ENCODE peak calls at places on chromosomes 16 and 17, in four cellular contexts. E, W, L and H are unnamed samples.

GRCh38 chr17:8186446-8186786 is 3.6 kb downstream of the BORCS6 start:
- DNase-seq in L (no peak), W (no peak), E (no peak), H (no peak)

GRCh38 chr16:6643083-6643686 is 689.5 kb upstream of the RBFOX1 start:
- DNase-seq in L (peak; percentile 81), E (peak; percentile 48), W (peak; percentile 48), H (peak; percentile 54)

GRCh38 chr16:10922328-10923145 is 19.7 kb downstream of the DEXI start:
- DNase-seq in W (peak; percentile 58), E (no peak), L (no peak), H (no peak)

GRCh38 chr16:57735755-57736418 is at the start of gene KATNB1:
- DNase-seq in E (no peak), W (no peak), L (no peak), H (no peak)

GRCh38 chr17:74859439-74860228 is at the start of gene GRIN2C:
- DNase-seq in W (no peak), E (no peak), L (peak; percentile 16), H (no peak)

GRCh38 chr16:48054881-48055601 is 100.8 kb downstream of the ABCC12 start:
- DNase-seq in E (peak; percentile 73), L (peak; percentile 65), W (peak; percentile 71), H (peak; percentile 56)

GRCh38 chr17:67044016-67044772 is at the start of gene CACNG1:
- DNase-seq in L (no peak), E (no peak), W (no peak), H (no peak)

GRCh38 chr16:56964243-56965148 is 2.7 kb downstream of the CETP start:
- DNase-seq in L (peak; percentile 87), W (peak; percentile 84), E (peak; percentile 94), H (peak; percentile 88)

DNA sequence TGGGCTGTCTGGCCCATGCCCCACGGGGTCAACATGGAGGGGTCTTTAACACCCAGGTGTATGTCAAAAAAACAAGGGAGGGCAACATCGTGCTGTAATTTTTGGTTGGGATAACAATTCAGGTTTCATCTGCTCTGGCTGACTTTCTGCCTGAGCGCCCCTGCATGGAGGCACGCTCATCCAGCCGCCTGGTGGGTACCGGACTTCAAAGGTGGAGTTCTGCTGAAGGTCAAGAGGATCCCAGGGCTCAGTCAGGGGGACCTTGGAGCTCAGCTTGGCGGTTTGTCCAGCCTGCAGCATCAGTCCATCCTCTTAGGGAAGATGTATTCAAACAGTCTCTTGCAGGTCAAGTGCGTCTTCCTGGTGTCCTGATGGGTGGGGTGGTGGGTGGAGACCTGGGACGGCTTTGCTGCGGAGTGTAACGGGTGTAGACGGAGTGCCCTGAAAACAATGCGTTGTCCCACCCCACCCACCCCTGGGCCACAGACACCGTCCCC is 5.4 kb upstream of the SGF29 start:
- DNase-seq in E (no peak), L (no peak), W (no peak), H (no peak)
- H4K8ac ChIP-seq in E (no peak overlapping the region), L (no peak overlapping the region), W (no peak overlapping the region), H (no peak overlapping the region)

DNA sequence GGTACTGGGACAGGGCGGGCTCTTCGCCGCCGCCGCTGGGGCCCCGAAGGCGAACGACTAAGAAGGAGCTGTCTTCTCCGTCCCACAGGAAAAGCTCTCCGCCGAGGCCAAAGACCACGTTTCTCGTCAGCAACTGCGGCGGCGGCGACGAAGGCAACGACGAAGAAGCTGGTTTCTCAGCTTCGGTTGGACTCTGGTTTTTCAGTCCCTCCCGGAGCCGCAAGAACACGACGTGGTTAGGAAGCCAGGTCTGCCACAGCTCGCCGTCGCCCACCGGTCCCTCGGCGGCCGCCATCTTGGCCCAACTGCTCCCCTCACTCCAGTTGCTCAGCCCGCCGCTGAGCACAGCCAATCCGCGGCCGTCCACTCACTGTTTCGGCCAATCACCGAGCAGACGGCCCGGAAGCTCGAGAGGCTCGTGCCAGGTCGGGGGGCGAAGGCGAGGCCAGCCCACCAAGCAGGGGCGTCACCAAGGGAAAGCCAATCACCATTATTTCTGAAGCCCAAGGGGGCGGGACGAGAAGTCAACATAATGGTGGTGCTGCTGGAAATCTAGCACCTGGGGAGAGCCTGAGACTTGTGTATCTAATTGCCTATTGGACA is at the start of gene NUP88:
- DNase-seq in E (peak; percentile 100), L (peak; percentile 87), W (peak; percentile 97), H (peak; percentile 99)
- H4K8ac ChIP-seq in E (no peak within 1 kb of the TSS), L (peak within 1 kb of the TSS; percentile 93), W (peak within 1 kb of the TSS; percentile 33), H (peak within 1 kb of the TSS; percentile 78)

DNA sequence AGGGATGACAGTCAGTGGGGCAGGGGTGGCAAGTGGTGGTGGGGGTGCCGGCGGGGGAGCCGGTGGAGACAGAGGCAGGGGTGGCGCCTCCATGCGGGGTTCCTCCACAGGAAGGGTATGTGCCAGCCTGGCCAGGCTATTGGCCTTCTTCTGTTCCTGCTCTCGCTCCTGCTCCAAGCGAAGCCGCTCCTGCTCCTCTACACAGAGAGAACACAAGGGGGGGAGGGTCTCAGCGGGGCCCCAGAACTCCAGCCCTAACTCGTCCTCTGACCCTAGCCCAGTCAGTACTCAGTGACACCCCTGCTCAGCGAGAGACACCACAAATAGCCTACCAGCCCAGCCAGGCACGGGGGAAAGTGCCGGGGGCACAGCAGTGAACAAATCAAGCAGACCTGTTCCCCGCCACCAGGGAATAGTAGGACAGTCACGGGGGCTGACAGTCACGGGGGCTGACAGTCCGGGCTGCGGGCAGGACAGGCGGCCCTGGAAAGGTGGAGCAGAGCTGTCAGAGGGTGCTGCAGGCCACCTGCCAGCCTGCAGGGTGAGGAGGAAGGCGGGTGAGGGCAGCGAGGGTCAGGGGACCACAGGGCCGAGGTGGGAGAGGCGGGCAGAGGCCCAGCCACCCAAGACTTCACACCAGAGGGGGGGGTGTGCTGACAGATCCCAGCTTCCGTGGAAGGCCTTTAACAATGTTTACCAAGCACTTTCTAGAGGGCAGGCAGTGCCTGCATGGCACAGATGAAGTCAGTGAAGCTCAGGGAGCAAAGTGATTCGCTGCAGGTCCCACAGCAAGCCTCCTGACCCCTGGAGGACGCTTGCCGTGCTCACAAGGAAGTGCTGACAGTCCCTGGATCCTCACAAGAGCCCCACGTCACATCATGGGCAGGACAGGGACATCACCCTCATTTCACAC is 5.3 kb downstream of the MNT start:
- DNase-seq in L (peak; percentile 37), E (peak; percentile 40), W (peak; percentile 58), H (peak; percentile 91)
- H4K8ac ChIP-seq in L (no peak overlapping the region), E (no peak overlapping the region), W (peak overlapping the region; percentile 14), H (peak overlapping the region; percentile 25)

DNA sequence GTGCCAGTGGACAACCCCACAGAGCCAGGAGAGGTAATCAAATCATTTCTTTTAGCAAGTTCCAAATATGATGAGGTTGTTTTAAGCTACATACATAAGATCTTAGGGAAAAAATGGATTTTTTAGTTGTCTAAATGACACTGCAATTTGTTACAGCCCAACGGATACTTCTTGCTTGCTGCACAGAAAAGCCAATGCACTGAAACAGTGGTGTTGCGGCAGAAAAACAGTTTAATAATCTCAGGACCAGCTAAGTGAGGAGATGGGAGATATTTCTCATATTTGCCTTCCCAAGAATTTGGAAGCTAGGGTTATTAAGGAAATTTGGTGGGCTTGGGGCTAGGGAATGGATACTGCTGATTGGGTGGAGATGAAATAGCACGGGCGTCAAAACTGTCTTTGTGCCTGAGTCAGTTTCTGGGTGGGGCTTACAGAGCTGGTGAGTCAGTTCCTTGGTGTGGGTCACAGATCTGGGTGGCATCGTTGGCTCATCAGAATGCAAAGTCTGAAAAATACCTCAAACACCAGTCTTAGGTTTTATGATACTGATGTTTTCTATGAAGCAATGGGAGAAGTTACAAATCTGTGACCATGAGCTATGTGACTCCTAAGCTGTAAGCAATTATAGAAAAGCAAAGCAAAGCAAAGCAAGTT is 255.4 kb downstream of the IRX3 start:
- DNase-seq in L (no peak), E (no peak), W (no peak), H (no peak)
- H4K8ac ChIP-seq in L (no peak overlapping the region), E (no peak overlapping the region), W (no peak overlapping the region), H (no peak overlapping the region)

DNA sequence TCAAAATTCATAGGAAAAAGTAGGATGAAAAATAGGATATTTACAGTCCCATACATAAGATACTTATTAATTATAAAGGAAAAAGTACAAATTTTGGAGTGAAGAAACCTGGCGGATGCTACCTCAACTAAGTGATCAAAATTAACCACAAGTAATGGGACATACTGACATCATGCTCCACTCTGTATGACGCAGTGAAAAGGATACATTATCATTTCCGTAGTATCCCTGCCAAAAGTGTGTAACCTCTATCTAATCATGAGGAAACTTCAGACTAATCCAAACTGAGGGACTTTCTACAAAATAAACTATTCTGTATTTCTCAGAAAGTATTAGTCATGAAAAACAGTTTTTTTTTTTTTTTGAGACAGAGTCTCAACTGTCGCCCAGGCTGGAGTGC is 60.5 kb downstream of the TRIM37 start:
- DNase-seq in E (no peak), L (no peak), W (peak; percentile 93), H (no peak)
- H4K8ac ChIP-seq in E (no peak overlapping the region), L (no peak overlapping the region), W (no peak overlapping the region), H (no peak overlapping the region)